ENCODE peak calls at places on chromosomes 1 and 21, in five cellular contexts. X is hepatocyte; B is CD8-positive, alpha-beta T cell; K is Karpas-422; F is fibroblast of lung. C is an unnamed sample. For H3K4me1, the result is how much of the 10 kb centered on the place peaks cover.

GRCh38 chr1:1033009-1033587 is 13.2 kb downstream of the AGRN start:
- DNase-seq in X (peak), B (peak), K (peak), F (peak), C (peak)

GRCh38 chr1:208238710-208239517 is 5.3 kb downstream of the PLXNA2 start:
- DNase-seq in X (peak), B (no peak), K (peak), F (peak), C (peak)

GRCh38 chr1:184590163-184590750 is 164.4 kb downstream of the EDEM3 start:
- DNase-seq in X (peak), B (no peak), K (no peak), F (no peak), C (peak)

GRCh38 chr1:119688810-119689209 is 22.9 kb upstream of the PHGDH start:
- DNase-seq in X (no peak), B (no peak), K (no peak), F (no peak), C (no peak)

GRCh38 chr1:43221256-43221778 is 48.5 kb upstream of the TMEM125 start:
- DNase-seq in X (no peak), B (no peak), K (no peak), F (no peak), C (no peak)

GRCh38 chr1:145926706-145927072 is 595 bp downstream of the RBM8A start:
- DNase-seq in X (no peak), B (no peak), K (no peak), F (peak), C (no peak)

GRCh38 chr1:222288056-222288455 is 259.8 kb downstream of the HHIPL2 start:
- DNase-seq in X (peak), B (no peak), K (peak), F (no peak), C (no peak)

GRCh38 chr21:44510508-44511218 is 29.3 kb downstream of the KRTAP10-1 start:
- DNase-seq in X (peak), B (peak), K (peak), F (no peak), C (peak)

GRCh38 chr1:10796029-10796944 is at the start of gene CASZ1:
- DNase-seq in X (peak), B (no peak), K (no peak), F (peak), C (peak)

GRCh38 chr1:32496127-32496526 is 31.3 kb downstream of the ZBTB8B start:
- DNase-seq in X (peak), B (no peak), K (peak), F (peak), C (no peak)

GRCh38 chr21:27423906-27424595 is 457.2 kb upstream of the ADAMTS5 start:
- DNase-seq in X (peak), B (no peak), K (no peak), F (peak), C (no peak)

GRCh38 chr1:12028957-12029511 is 9.7 kb downstream of the MIIP start:
- DNase-seq in X (no peak), B (no peak), K (no peak), F (no peak), C (no peak)

GRCh38 chr1:35326228-35326627 is 57.7 kb downstream of the ZMYM4 start:
- DNase-seq in X (no peak), B (no peak), K (no peak), F (no peak), C (no peak)

DNA sequence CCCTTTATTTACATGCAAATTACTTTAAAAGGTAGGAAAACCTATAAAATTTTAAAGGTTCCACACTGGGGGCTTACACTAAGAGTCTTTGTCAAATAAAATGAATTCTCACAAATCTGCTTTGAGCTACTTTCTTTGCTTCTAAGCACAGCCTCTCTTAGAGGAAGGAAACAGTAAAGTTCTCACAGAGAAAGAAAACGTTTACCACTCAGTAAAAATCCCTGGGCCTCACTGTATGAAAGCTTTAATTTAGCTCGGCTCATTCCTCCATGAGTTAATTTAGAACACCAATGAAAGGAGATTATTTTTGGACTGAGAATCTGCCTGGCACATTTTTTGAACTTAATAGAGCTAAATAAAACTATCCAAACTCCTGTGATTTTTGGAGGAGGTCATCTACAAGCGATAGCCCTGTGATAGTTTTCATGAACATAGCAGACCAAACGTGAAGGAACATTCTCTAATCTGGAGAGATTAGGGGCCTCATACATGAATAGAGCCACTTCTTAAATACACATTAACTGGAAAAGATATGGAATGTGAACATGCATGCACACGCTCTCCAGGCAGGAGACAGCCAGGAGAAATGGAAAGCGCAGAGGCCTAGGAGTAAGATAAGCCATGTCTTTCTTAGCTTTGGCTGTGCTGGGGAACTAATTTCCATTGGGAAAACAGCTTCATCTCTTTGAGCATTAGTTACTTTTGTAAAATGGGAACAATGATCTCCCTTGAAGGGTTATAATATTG is 32.8 kb downstream of the PRRX1 start:
- DNase-seq in X (no peak), B (no peak), K (no peak), F (no peak), C (no peak)
- H3K4me1 ChIP-seq in X (under half), B (under half), K (under half), F (under half), C (under half)

GRCh38 chr1:156502396-156502748 is 1.8 kb upstream of the MEF2D start:
- DNase-seq in X (no peak), B (no peak), K (peak), F (no peak), C (no peak)

GRCh38 chr1:156504062-156504813 is 3.7 kb upstream of the MEF2D start:
- DNase-seq in X (no peak), B (no peak), K (peak), F (no peak), C (no peak)

GRCh38 chr1:156502749-156503671 is 2.4 kb upstream of the MEF2D start:
- DNase-seq in X (peak), B (no peak), K (peak), F (peak), C (peak)

GRCh38 chr1:156504821-156505678 is 4.5 kb upstream of the MEF2D start:
- DNase-seq in X (peak), B (peak), K (peak), F (peak), C (peak)

GRCh38 chr1:156503672-156504055 is 3.1 kb upstream of the MEF2D start:
- DNase-seq in X (no peak), B (no peak), K (no peak), F (no peak), C (no peak)
- H3K4me1 ChIP-seq in X (under half), B (half or more), K (half or more), F (under half), C (under half)

GRCh38 chr1:95230256-95230655 is 3.8 kb upstream of the RWDD3 start:
- DNase-seq in X (no peak), B (no peak), K (no peak), F (no peak), C (no peak)
- H3K4me1 ChIP-seq in X (under half), B (under half), K (under half), F (under half), C (under half)

DNA sequence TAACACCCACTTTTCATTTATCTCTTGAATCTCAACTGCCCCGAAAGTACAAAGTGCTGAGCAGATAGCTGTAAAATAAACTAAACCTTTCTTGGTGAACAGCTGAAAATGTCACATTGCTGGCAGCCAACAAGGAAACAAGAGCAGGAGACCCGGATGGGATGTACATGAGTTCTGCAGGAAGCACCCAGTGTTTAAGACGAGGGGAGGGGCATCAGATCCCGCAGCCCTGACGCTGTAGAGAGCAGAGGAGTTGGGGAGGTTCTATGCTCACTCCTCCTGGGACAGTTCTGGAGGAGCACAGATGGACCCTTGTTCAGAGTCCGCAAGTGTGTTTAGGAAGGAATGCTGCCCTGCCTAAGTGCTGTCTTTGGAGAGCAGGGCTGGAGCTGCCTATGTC is 32.0 kb upstream of the EPHA8 start:
- DNase-seq in X (no peak), B (no peak), K (no peak), F (no peak), C (no peak)
- H3K4me1 ChIP-seq in X (under half), B (under half), K (under half), F (under half), C (under half)

DNA sequence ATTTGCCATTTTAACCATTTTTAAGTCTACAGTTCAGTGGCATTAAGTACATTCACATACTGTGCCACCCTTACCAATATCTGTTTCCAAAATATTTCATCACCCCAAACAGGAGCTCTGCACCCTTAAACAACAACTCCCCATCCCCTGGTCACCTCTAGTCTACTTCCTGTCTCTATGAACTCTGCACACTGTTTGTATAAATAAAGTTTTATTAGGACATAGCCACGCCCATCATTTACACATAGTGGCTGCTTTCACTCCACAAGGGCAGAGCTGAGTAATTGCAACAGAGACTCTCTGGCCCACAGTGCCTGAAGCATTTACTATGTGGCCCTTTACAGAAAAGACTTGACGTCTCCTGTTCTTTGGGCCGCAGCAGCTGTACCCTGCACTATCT is 30.1 kb downstream of the KCNAB2 start:
- DNase-seq in X (no peak), B (no peak), K (peak), F (no peak), C (no peak)
- H3K4me1 ChIP-seq in X (under half), B (under half), K (under half), F (under half), C (under half)